ENCODE peak calls at places on chromosomes 4 and X, in ten cellular contexts. K, N, C, M, U, X, G, Q, J and O are unnamed samples.

GRCh38 chrX:74467656-74468055 is 46.4 kb downstream of the SLC16A2 start:
- DNase-seq in X (no peak), G (no peak), N (no peak), K (no peak), J (no peak), M (no peak), Q (no peak), U (no peak), C (no peak), O (no peak)

GRCh38 chr4:48341776-48342558 is 638 bp downstream of the SLAIN2 start:
- DNase-seq in K (peak), N (peak), M (no peak), C (peak), Q (peak), U (peak), J (peak), X (peak), G (peak), O (no peak)

GRCh38 chr4:181261279-181261678 is 981.9 kb upstream of the TENM3 start:
- DNase-seq in U (no peak), N (peak), X (no peak), Q (peak), G (no peak), M (no peak), K (peak), J (no peak), C (peak), O (no peak)

GRCh38 chrX:43815209-43815608 is 67.0 kb downstream of the MAOB start:
- DNase-seq in Q (no peak), N (no peak), M (no peak), X (no peak), U (no peak), K (no peak), C (no peak), G (no peak), J (no peak), O (no peak)

GRCh38 chrX:68292471-68292870 is 140.8 kb downstream of the OPHN1 start:
- DNase-seq in Q (peak), X (no peak), U (no peak), J (no peak), G (peak), M (no peak), N (no peak), K (no peak), C (no peak), O (no peak)

GRCh38 chrX:132023117-132023895 is at the start of gene STK26:
- DNase-seq in X (peak), G (peak), K (peak), M (peak), U (peak), J (peak), Q (peak), N (peak), C (peak), O (peak)

GRCh38 chrX:17414839-17415238 is 39.8 kb downstream of the NHS start:
- DNase-seq in C (no peak), N (peak), J (no peak), M (no peak), Q (peak), G (no peak), U (no peak), X (peak), K (peak), O (no peak)

GRCh38 chr4:139454111-139454600 is at the start of gene RAB33B:
- DNase-seq in J (peak), M (peak), Q (no peak), U (no peak), C (no peak), G (peak), K (peak), X (no peak), N (peak), O (no peak)

GRCh38 chr4:1570291-1571164 is 113.6 kb downstream of the FAM53A start:
- DNase-seq in N (no peak), G (no peak), C (no peak), J (no peak), Q (no peak), U (no peak), K (no peak), M (no peak), X (peak), O (no peak)

GRCh38 chrX:3811331-3812311 is 98.2 kb upstream of the PRKX start:
- DNase-seq in M (no peak), X (no peak), C (no peak), K (peak), J (peak), N (peak), U (no peak), Q (peak), G (peak), O (peak)

GRCh38 chrX:130555341-130555740 is 153.6 kb downstream of the RBMX2 start:
- DNase-seq in C (no peak), X (no peak), U (no peak), Q (no peak), M (no peak), G (peak), J (no peak), N (no peak), K (no peak), O (no peak)

GRCh38 chrX:9913041-9913440 is 54.1 kb upstream of the CLDN34 start:
- DNase-seq in N (no peak), M (no peak), X (no peak), U (no peak), Q (peak), C (no peak), G (peak), J (no peak), K (no peak), O (no peak)

GRCh38 chr4:164731827-164732474 is 22.0 kb upstream of the SMIM31 start:
- DNase-seq in U (peak), J (peak), M (no peak), K (peak), C (peak), G (peak), X (no peak), Q (peak), N (peak), O (no peak)

GRCh38 chr4:123952530-123953274 is 556.1 kb downstream of the SPRY1 start:
- DNase-seq in X (no peak), N (no peak), Q (no peak), J (peak), G (peak), C (no peak), K (no peak), U (no peak), M (no peak), O (no peak)

GRCh38 chrX:134020910-134021309 is 35.5 kb upstream of the GPC3 start:
- DNase-seq in U (no peak), M (no peak), Q (no peak), J (peak), C (no peak), G (no peak), K (no peak), N (no peak), X (no peak), O (no peak)

GRCh38 chrX:7132335-7133035 is 15.0 kb upstream of the STS start:
- DNase-seq in N (peak), K (peak), X (peak), U (peak), C (peak), J (peak), G (peak), Q (peak), M (peak), O (peak)

GRCh38 chr4:89269267-89269666 is 38.3 kb downstream of the GPRIN3 start:
- DNase-seq in G (no peak), J (no peak), N (no peak), K (no peak), C (no peak), X (no peak), U (no peak), M (no peak), Q (no peak), O (no peak)

GRCh38 chrX:70088281-70088680 is 26.0 kb downstream of the OTUD6A start:
- DNase-seq in M (no peak), Q (no peak), N (no peak), C (no peak), U (no peak), J (peak), K (no peak), X (no peak), G (peak), O (peak)

GRCh38 chr4:67019670-67020069 is 525.6 kb downstream of the CENPC start:
- DNase-seq in N (no peak), C (no peak), U (no peak), Q (no peak), M (no peak), G (no peak), K (no peak), X (no peak), J (peak), O (no peak)

GRCh38 chrX:38649674-38650647 is 88.6 kb downstream of the TSPAN7 start:
- DNase-seq in X (no peak), Q (no peak), G (no peak), J (no peak), N (no peak), C (no peak), U (no peak), K (no peak), M (no peak), O (no peak)

GRCh38 chr4:141132689-141133145 is 552 bp downstream of the RNF150 start:
- DNase-seq in K (no peak), U (peak), M (no peak), X (peak), C (peak), Q (peak), G (peak), J (peak), N (peak), O (no peak)

GRCh38 chr4:138182838-138183426 is 59.2 kb downstream of the SLC7A11 start:
- DNase-seq in C (no peak), M (no peak), Q (peak), K (peak), N (peak), U (no peak), X (no peak), G (peak), J (peak), O (peak)

GRCh38 chr4:112321768-112322684 is 24.9 kb downstream of the ALPK1 start:
- DNase-seq in N (peak), C (peak), J (peak), K (peak), U (peak), G (peak), Q (peak), M (no peak), X (peak), O (peak)

GRCh38 chrX:10501606-10502005 is 118.8 kb downstream of the MID1 start:
- DNase-seq in N (no peak), Q (no peak), K (no peak), X (no peak), C (no peak), M (no peak), G (no peak), J (no peak), U (no peak), O (no peak)

GRCh38 chr4:19379318-19379717 is 872.4 kb upstream of the SLIT2 start:
- DNase-seq in X (no peak), C (no peak), N (no peak), Q (no peak), J (no peak), G (no peak), M (no peak), U (no peak), K (no peak), O (no peak)

GRCh38 chr4:17577660-17578481 is 873 bp downstream of the LAP3 start:
- DNase-seq in U (no peak), C (peak), N (peak), M (no peak), G (peak), Q (peak), K (peak), J (peak), X (peak), O (no peak)

GRCh38 chr4:26741491-26741871 is 119.2 kb upstream of the STIM2 start:
- DNase-seq in K (peak), N (no peak), U (no peak), G (peak), Q (no peak), X (no peak), C (no peak), M (no peak), J (peak), O (no peak)

GRCh38 chr4:75831856-75832405 is 70.3 kb downstream of the PPEF2 start:
- DNase-seq in U (no peak), J (no peak), G (no peak), N (no peak), C (no peak), K (peak), M (peak), X (no peak), Q (no peak), O (peak)

GRCh38 chr4:113594231-113594556 is 167.3 kb downstream of the CAMK2D start:
- DNase-seq in N (no peak), M (no peak), U (no peak), G (no peak), K (no peak), Q (no peak), C (no peak), X (no peak), J (no peak), O (no peak)

GRCh38 chr4:4852591-4853362 is 6.7 kb upstream of the MSX1 start:
- DNase-seq in J (peak), G (peak), X (peak), C (peak), M (no peak), K (no peak), U (no peak), N (no peak), Q (peak), O (no peak)

GRCh38 chr4:112731715-112732114 is 94.8 kb downstream of the LARP7 start:
- DNase-seq in G (no peak), K (no peak), N (no peak), M (no peak), X (no peak), Q (no peak), U (no peak), J (no peak), C (no peak), O (no peak)

GRCh38 chr4:165991325-165992180 is 118.5 kb downstream of the TLL1 start:
- DNase-seq in U (no peak), C (no peak), K (no peak), J (peak), N (no peak), M (no peak), X (no peak), Q (no peak), G (peak), O (no peak)

GRCh38 chrX:14963447-14964236 is 90.4 kb downstream of the MOSPD2 start:
- DNase-seq in M (no peak), J (peak), C (no peak), Q (peak), G (peak), U (no peak), X (no peak), K (no peak), N (no peak), O (no peak)

GRCh38 chr4:86593726-86594558 is at the start of gene PTPN13:
- DNase-seq in Q (peak), U (peak), X (peak), M (peak), N (peak), G (peak), K (peak), C (peak), J (peak), O (no peak)

GRCh38 chrX:132059973-132060540 is 37.0 kb downstream of the STK26 start:
- DNase-seq in N (no peak), U (no peak), M (no peak), G (no peak), C (no peak), J (no peak), Q (no peak), X (no peak), K (no peak), O (no peak)

GRCh38 chr4:57080781-57081650 is 29.2 kb downstream of the IGFBP7 start:
- DNase-seq in G (peak), C (peak), M (no peak), U (no peak), Q (peak), K (no peak), X (no peak), N (no peak), J (peak), O (no peak)

GRCh38 chrX:104136241-104137019 is 20.4 kb downstream of the SLC25A53 start:
- DNase-seq in G (peak), Q (peak), K (peak), U (peak), M (peak), N (peak), C (peak), X (no peak), J (peak), O (peak)

GRCh38 chr4:189385098-189385497 is 555.6 kb upstream of the FRG1 start:
- DNase-seq in G (no peak), Q (no peak), M (no peak), X (no peak), U (no peak), C (no peak), K (no peak), J (no peak), N (no peak), O (no peak)

GRCh38 chrX:530726-531610 is 99.6 kb upstream of the SHOX start:
- DNase-seq in G (no peak), M (no peak), K (no peak), N (no peak), X (no peak), C (no peak), Q (no peak), J (no peak), U (no peak), O (no peak)